ENCODE peak calls at places on chromosomes 6 and 20, in four cellular contexts. One of them, this sample, is unnamed. For H3K36me3, the result is how much of the 10 kb centered on the place peaks cover.

GRCh38 chr6:92132446-92132845 is 1286.9 kb downstream of the EPHA7 start:
- DNase-seq in Panc1: no peak
- DNase-seq in lower lobe of right lung: no peak
- DNase-seq in suprapubic skin: no peak
- DNase-seq in this sample: peak

GRCh38 chr20:59004763-59005522 is 2.1 kb downstream of the CTSZ start:
- DNase-seq in suprapubic skin: no peak
- DNase-seq in Panc1: no peak
- DNase-seq in lower lobe of right lung: peak
- DNase-seq in this sample: peak

GRCh38 chr20:57399587-57400261 is 8.5 kb downstream of the RBM38 start:
- DNase-seq in lower lobe of right lung: peak
- DNase-seq in suprapubic skin: no peak
- DNase-seq in Panc1: no peak
- DNase-seq in this sample: no peak

GRCh38 chr6:119566546-119567263 is 217.1 kb upstream of the MAN1A1 start:
- DNase-seq in suprapubic skin: no peak
- DNase-seq in Panc1: no peak
- DNase-seq in lower lobe of right lung: no peak
- DNase-seq in this sample: no peak

GRCh38 chr20:49594143-49594928 is 26.4 kb upstream of the PTGIS start:
- DNase-seq in lower lobe of right lung: no peak
- DNase-seq in Panc1: no peak
- DNase-seq in suprapubic skin: peak
- DNase-seq in this sample: no peak

GRCh38 chr6:115415378-115415777 is 645.3 kb downstream of the FRK start:
- DNase-seq in lower lobe of right lung: no peak
- DNase-seq in suprapubic skin: no peak
- DNase-seq in Panc1: no peak
- DNase-seq in this sample: no peak

GRCh38 chr20:29497261-29497671 is 1760.2 kb upstream of the DEFB115 start:
- DNase-seq in lower lobe of right lung: peak
- DNase-seq in suprapubic skin: peak
- DNase-seq in Panc1: peak
- DNase-seq in this sample: peak

GRCh38 chr6:42394881-42395620 is 56.7 kb downstream of the TRERF1 start:
- DNase-seq in Panc1: no peak
- DNase-seq in suprapubic skin: no peak
- DNase-seq in lower lobe of right lung: no peak
- DNase-seq in this sample: no peak

GRCh38 chr6:145153495-145153894 is 581.8 kb downstream of the EPM2A start:
- DNase-seq in Panc1: no peak
- DNase-seq in lower lobe of right lung: no peak
- DNase-seq in suprapubic skin: no peak
- DNase-seq in this sample: no peak

GRCh38 chr6:152290693-152291092 is 346.5 kb downstream of the SYNE1 start:
- DNase-seq in suprapubic skin: no peak
- DNase-seq in Panc1: no peak
- DNase-seq in lower lobe of right lung: no peak
- DNase-seq in this sample: no peak

GRCh38 chr6:152295346-152295745 is 341.8 kb downstream of the SYNE1 start:
- DNase-seq in Panc1: no peak
- DNase-seq in suprapubic skin: no peak
- DNase-seq in lower lobe of right lung: no peak
- DNase-seq in this sample: no peak

GRCh38 chr6:152295920-152296319 is 341.2 kb downstream of the SYNE1 start:
- DNase-seq in lower lobe of right lung: no peak
- DNase-seq in suprapubic skin: no peak
- DNase-seq in Panc1: no peak
- DNase-seq in this sample: no peak

GRCh38 chr6:152293404-152293803 is 343.8 kb downstream of the SYNE1 start:
- DNase-seq in Panc1: no peak
- DNase-seq in suprapubic skin: no peak
- DNase-seq in lower lobe of right lung: no peak
- DNase-seq in this sample: no peak

DNA sequence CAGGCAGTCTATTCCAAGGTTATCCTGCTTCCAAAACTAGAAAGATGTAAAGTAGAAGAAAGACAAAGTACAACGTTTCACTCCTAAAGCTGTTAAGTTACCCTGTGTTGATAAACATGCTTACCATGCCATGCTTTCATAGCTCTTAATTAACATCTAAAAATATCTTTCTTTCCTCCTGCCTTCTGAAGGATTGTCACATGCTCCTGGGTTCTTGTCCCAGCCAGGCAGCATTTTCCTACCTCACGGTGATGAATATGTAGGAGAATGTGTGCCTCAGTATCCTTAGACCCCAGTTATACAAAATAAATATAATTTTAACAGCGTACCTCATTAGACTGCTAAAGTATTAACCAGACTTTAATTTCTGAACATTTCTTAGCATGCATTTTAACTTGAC is 344.6 kb downstream of the SYNE1 start:
- DNase-seq in lower lobe of right lung: no peak
- DNase-seq in suprapubic skin: no peak
- DNase-seq in Panc1: no peak
- DNase-seq in this sample: no peak
- H3K36me3 ChIP-seq in lower lobe of right lung: half or more
- H3K36me3 ChIP-seq in suprapubic skin: under half
- H3K36me3 ChIP-seq in Panc1: under half
- H3K36me3 ChIP-seq in this sample: under half

DNA sequence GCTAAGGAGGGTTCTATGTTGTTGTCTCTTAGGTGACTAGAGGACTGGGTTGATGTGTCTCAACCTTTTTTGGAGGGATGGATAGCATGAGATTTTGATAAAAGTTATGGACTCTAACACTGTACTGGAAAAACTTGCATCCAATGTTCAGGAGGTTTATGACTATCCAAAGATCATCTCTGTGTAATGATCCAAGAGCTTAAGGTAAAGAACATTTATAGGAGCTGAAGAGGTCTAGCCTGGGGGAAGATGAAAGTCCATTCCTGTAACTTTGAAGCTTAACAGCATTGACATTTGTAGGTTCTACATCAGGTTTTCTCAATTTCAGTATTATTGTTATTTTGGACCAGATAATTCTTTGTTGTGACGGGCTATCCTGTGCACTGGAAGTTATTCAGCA is 48.9 kb downstream of the ESF1 start:
- DNase-seq in lower lobe of right lung: no peak
- DNase-seq in suprapubic skin: no peak
- DNase-seq in Panc1: no peak
- DNase-seq in this sample: no peak
- H3K36me3 ChIP-seq in lower lobe of right lung: under half
- H3K36me3 ChIP-seq in suprapubic skin: under half
- H3K36me3 ChIP-seq in Panc1: under half
- H3K36me3 ChIP-seq in this sample: half or more

GRCh38 chr6:43671011-43671800 is 16.4 kb downstream of the MRPS18A start:
- DNase-seq in Panc1: no peak
- DNase-seq in suprapubic skin: no peak
- DNase-seq in lower lobe of right lung: no peak
- DNase-seq in this sample: no peak
- H3K36me3 ChIP-seq in Panc1: under half
- H3K36me3 ChIP-seq in suprapubic skin: half or more
- H3K36me3 ChIP-seq in lower lobe of right lung: half or more
- H3K36me3 ChIP-seq in this sample: under half

GRCh38 chr6:169223006-169223405 is 30.6 kb downstream of the THBS2 start:
- DNase-seq in lower lobe of right lung: no peak
- DNase-seq in Panc1: no peak
- DNase-seq in suprapubic skin: no peak
- DNase-seq in this sample: no peak

GRCh38 chr6:169222126-169222525 is 31.5 kb downstream of the THBS2 start:
- DNase-seq in Panc1: no peak
- DNase-seq in suprapubic skin: no peak
- DNase-seq in lower lobe of right lung: no peak
- DNase-seq in this sample: no peak

GRCh38 chr6:169221264-169221663 is 32.4 kb downstream of the THBS2 start:
- DNase-seq in suprapubic skin: no peak
- DNase-seq in Panc1: no peak
- DNase-seq in lower lobe of right lung: no peak
- DNase-seq in this sample: no peak

GRCh38 chr6:169217972-169218371 is 35.7 kb downstream of the THBS2 start:
- DNase-seq in Panc1: no peak
- DNase-seq in lower lobe of right lung: no peak
- DNase-seq in suprapubic skin: no peak
- DNase-seq in this sample: no peak

DNA sequence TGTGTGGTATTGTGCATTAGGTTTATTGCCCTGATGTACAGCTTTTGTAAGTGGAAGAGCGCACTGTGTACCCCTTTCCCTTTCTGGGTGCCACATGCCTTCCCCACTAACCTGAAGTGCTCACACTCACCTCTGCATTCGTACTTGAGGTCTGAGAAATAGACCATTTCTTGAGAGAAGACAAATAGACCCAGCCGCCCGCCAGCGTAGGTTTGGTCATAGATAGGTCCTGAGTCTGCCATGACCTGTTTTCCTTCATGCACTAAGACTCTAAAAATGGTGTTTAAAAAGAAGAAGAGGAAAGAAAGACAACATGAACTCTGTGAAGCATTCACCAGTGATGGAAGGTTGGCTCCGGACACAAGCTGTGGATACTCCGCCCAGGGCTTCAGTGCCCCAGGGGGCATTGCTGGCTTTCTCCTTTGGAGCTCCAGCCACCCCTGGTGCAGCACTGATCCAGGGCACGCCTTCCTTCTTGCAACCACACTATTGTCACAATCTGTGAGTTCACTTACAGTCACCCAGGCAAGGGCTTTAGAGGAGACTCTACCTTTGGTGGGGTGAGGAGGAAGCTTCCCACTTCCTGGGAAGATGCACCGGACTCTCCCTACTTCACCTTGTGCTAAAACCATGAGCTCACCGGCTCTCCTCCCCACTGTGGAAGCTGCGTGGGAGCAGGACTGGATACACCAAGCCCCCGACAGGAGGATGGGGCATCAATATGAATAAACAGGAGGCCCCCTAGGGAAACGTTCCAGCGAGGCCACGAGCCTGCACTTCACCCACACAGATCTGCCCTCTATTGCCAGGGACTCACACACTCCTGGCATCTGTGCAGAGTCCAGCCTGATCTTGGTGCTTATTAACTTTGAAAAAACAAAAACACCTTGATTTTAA is 33.3 kb downstream of the THBS2 start:
- DNase-seq in suprapubic skin: no peak
- DNase-seq in Panc1: no peak
- DNase-seq in lower lobe of right lung: no peak
- DNase-seq in this sample: no peak
- H3K36me3 ChIP-seq in suprapubic skin: half or more
- H3K36me3 ChIP-seq in Panc1: under half
- H3K36me3 ChIP-seq in lower lobe of right lung: under half
- H3K36me3 ChIP-seq in this sample: under half

GRCh38 chr6:36853325-36853724 is 14.1 kb upstream of the CPNE5 start:
- DNase-seq in suprapubic skin: peak
- DNase-seq in Panc1: no peak
- DNase-seq in lower lobe of right lung: no peak
- DNase-seq in this sample: no peak

GRCh38 chr6:36858407-36858981 is 16.1 kb downstream of the PPIL1 start:
- DNase-seq in suprapubic skin: no peak
- DNase-seq in Panc1: no peak
- DNase-seq in lower lobe of right lung: no peak
- DNase-seq in this sample: no peak

GRCh38 chr6:36856277-36856676 is 17.0 kb upstream of the CPNE5 start:
- DNase-seq in lower lobe of right lung: no peak
- DNase-seq in suprapubic skin: no peak
- DNase-seq in Panc1: no peak
- DNase-seq in this sample: no peak

GRCh38 chr6:36857325-36857724 is 17.3 kb downstream of the PPIL1 start:
- DNase-seq in suprapubic skin: no peak
- DNase-seq in Panc1: no peak
- DNase-seq in lower lobe of right lung: no peak
- DNase-seq in this sample: no peak

DNA sequence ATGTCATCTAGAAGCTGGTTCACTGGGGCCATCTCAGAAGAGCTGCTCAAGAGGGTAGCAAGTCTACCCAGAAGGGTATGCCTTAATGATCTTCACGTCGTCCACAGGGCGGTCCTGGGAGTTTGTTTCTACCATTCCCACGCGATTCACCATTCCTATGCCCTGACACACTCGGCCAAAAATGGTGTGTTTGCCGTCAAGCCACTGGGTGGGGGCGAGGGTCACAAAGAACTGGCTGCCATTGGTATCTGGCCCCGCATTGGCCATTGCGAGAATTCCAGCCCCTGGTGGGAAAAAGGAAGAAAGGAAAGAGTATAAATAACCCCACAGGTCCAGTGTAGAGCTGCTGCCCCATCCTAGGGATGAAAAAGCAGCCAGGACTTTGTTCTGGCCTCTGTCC is 16.5 kb upstream of the CPNE5 start:
- DNase-seq in Panc1: no peak
- DNase-seq in suprapubic skin: no peak
- DNase-seq in lower lobe of right lung: no peak
- DNase-seq in this sample: no peak
- H3K36me3 ChIP-seq in Panc1: under half
- H3K36me3 ChIP-seq in suprapubic skin: under half
- H3K36me3 ChIP-seq in lower lobe of right lung: under half
- H3K36me3 ChIP-seq in this sample: under half

GRCh38 chr20:3803854-3804253 is 7.7 kb downstream of the CDC25B start:
- DNase-seq in suprapubic skin: peak
- DNase-seq in Panc1: no peak
- DNase-seq in lower lobe of right lung: peak
- DNase-seq in this sample: no peak
- H3K36me3 ChIP-seq in suprapubic skin: under half
- H3K36me3 ChIP-seq in Panc1: under half
- H3K36me3 ChIP-seq in lower lobe of right lung: half or more
- H3K36me3 ChIP-seq in this sample: half or more

DNA sequence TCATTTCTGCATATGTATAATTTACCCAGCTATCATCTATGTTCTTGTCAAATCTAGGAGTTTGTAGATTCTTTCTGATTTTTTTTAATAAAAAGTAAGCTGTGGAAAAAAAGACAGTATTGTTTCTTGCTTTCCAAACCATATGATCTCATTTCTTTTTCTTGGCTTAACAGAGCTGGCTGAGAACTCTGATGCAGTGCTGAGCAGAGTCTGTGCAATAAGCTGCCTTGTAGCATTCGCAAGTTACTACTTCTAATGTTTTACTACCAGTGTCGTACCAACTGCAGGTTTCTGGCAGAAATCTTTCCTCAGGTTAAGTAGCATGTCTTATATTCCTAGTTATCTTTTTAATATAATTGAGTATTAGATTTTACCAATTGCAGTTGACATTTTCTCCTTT is 15.6 kb downstream of the RRBP1 start:
- DNase-seq in lower lobe of right lung: no peak
- DNase-seq in suprapubic skin: no peak
- DNase-seq in Panc1: no peak
- DNase-seq in this sample: no peak
- H3K36me3 ChIP-seq in lower lobe of right lung: under half
- H3K36me3 ChIP-seq in suprapubic skin: under half
- H3K36me3 ChIP-seq in Panc1: under half
- H3K36me3 ChIP-seq in this sample: under half

This sample was measured in RWPE2.